ENCODE peak calls at places on chromosome 10, in nine cellular contexts. O is Calu3; K is KG1; L is NCI-H1092; Z is stimulated activated CD4-positive, alpha-beta T cell treated with anti-CD3 and anti-CD28 coated beads, Interleukin-2, amount 100 ng/mL, for 24 hours; G is osteocyte; W is NCI-H1417; I is activated naive CD4-positive, alpha-beta T cell; T is WTC11. X is an unnamed sample.

GRCh38 chr10:91689731-91690168 is 56.9 kb upstream of the PPP1R3C start:
- DNase-seq in W (no peak), T (no peak), O (no peak), Z (no peak), L (no peak), G (no peak), I (no peak), K (no peak), X (no peak)

GRCh38 chr10:125262920-125263319 is 102.6 kb upstream of the CTBP2 start:
- DNase-seq in O (no peak), L (no peak), Z (no peak), W (no peak), K (no peak), G (peak), T (no peak), I (no peak), X (no peak)

GRCh38 chr10:24307696-24308476 is 98.9 kb downstream of the KIAA1217 start:
- DNase-seq in T (no peak), K (no peak), I (no peak), G (no peak), O (no peak), W (no peak), Z (no peak), L (no peak), X (no peak)

GRCh38 chr10:84224411-84225028 is 824 bp downstream of the LRIT2 start:
- DNase-seq in W (no peak), K (no peak), L (no peak), G (no peak), T (peak), O (no peak), I (no peak), Z (no peak), X (no peak)

GRCh38 chr10:11064832-11065231 is 47.2 kb downstream of the CELF2 start:
- DNase-seq in W (no peak), G (no peak), L (no peak), I (no peak), T (no peak), O (no peak), K (no peak), Z (no peak), X (no peak)

GRCh38 chr10:120789804-120790203 is 61.4 kb upstream of the WDR11 start:
- DNase-seq in Z (no peak), O (no peak), T (no peak), I (no peak), G (no peak), K (peak), L (no peak), W (no peak), X (no peak)

GRCh38 chr10:11610855-11611247 is 599 bp downstream of the USP6NL start:
- DNase-seq in K (no peak), T (peak), G (no peak), I (peak), Z (peak), L (no peak), W (peak), O (peak), X (no peak)

GRCh38 chr10:116742367-116743265 is at the start of gene HSPA12A:
- DNase-seq in K (no peak), O (peak), W (peak), Z (peak), L (no peak), T (peak), I (peak), G (peak), X (no peak)

GRCh38 chr10:84563868-84564267 is 235.5 kb downstream of the CCSER2 start:
- DNase-seq in W (no peak), I (no peak), Z (no peak), G (no peak), T (no peak), O (no peak), K (no peak), L (no peak), X (no peak)

GRCh38 chr10:80157561-80157960 is 25.0 kb downstream of the PLAC9 start:
- DNase-seq in O (no peak), I (no peak), Z (no peak), G (no peak), T (no peak), L (no peak), K (no peak), W (no peak), X (no peak)

GRCh38 chr10:106474891-106475290 is 689.6 kb downstream of the SORCS1 start:
- DNase-seq in G (no peak), O (no peak), T (no peak), I (no peak), L (no peak), W (no peak), Z (no peak), K (no peak), X (no peak)

GRCh38 chr10:129193148-129193547 is 273.9 kb upstream of the MGMT start:
- DNase-seq in Z (peak), O (no peak), L (no peak), W (no peak), I (no peak), K (no peak), T (no peak), G (no peak), X (no peak)

GRCh38 chr10:129770286-129770685 is 193.8 kb downstream of the EBF3 start:
- DNase-seq in L (no peak), Z (no peak), O (no peak), I (no peak), W (no peak), G (peak), K (no peak), T (peak), X (no peak)

GRCh38 chr10:47445720-47446119 is 38.2 kb downstream of the ANXA8 start:
- DNase-seq in T (no peak), G (no peak), L (no peak), W (no peak), K (no peak), I (no peak), O (no peak), Z (no peak), X (no peak)

GRCh38 chr10:106830466-106830865 is 334.0 kb downstream of the SORCS1 start:
- DNase-seq in L (no peak), W (no peak), Z (no peak), O (no peak), K (no peak), T (no peak), G (no peak), I (no peak), X (no peak)

GRCh38 chr10:35638116-35638515 is 4.0 kb downstream of the FZD8 start:
- DNase-seq in I (no peak), T (no peak), Z (no peak), K (no peak), G (no peak), L (no peak), W (no peak), O (no peak), X (no peak)

GRCh38 chr10:66833861-66834260 is 92.0 kb upstream of the LRRTM3 start:
- DNase-seq in T (no peak), K (no peak), W (no peak), O (peak), Z (no peak), G (no peak), L (no peak), I (no peak), X (no peak)

GRCh38 chr10:11864727-11865126 is 41.6 kb downstream of the PROSER2 start:
- DNase-seq in K (no peak), T (no peak), W (no peak), Z (no peak), O (no peak), G (no peak), I (no peak), L (no peak), X (no peak)

GRCh38 chr10:14380746-14381145 is 50.0 kb upstream of the FRMD4A start:
- DNase-seq in L (no peak), Z (no peak), W (no peak), G (no peak), K (no peak), T (no peak), O (peak), I (no peak), X (no peak)

GRCh38 chr10:79229830-79230562 is 117.3 kb upstream of the PPIF start:
- DNase-seq in L (peak), I (no peak), K (no peak), Z (no peak), G (no peak), W (no peak), O (no peak), T (peak), X (no peak)

GRCh38 chr10:124744047-124744687 is at the start of gene FAM53B:
- DNase-seq in G (peak), O (peak), T (peak), W (peak), L (peak), K (peak), Z (peak), I (peak), X (no peak)

GRCh38 chr10:88987243-88987726 is 3.3 kb upstream of the FAS start:
- DNase-seq in Z (no peak), O (no peak), I (no peak), W (no peak), T (no peak), L (no peak), K (no peak), G (no peak), X (no peak)

GRCh38 chr10:75287697-75288096 is 51.9 kb upstream of the COMTD1 start:
- DNase-seq in L (no peak), I (no peak), Z (no peak), G (peak), K (no peak), O (no peak), T (no peak), W (no peak), X (no peak)

GRCh38 chr10:101616415-101617101 is 28.4 kb downstream of the DPCD start:
- DNase-seq in K (no peak), Z (no peak), T (no peak), L (no peak), G (no peak), O (no peak), I (no peak), W (no peak), X (no peak)

GRCh38 chr10:6110136-6110535 is 21.3 kb downstream of the RBM17 start:
- DNase-seq in O (no peak), Z (no peak), L (no peak), W (no peak), G (no peak), T (no peak), K (no peak), I (no peak), X (no peak)

GRCh38 chr10:113019096-113019495 is 69.0 kb downstream of the TCF7L2 start:
- DNase-seq in L (no peak), K (no peak), I (no peak), W (no peak), O (no peak), Z (no peak), T (no peak), G (no peak), X (no peak)

GRCh38 chr10:109956454-109957091 is 33.3 kb upstream of the XPNPEP1 start:
- DNase-seq in K (no peak), W (peak), I (no peak), L (no peak), Z (peak), O (peak), G (no peak), T (peak), X (no peak)

GRCh38 chr10:132849546-132850031 is 63.6 kb upstream of the NKX6-2 start:
- DNase-seq in G (peak), O (no peak), K (no peak), Z (no peak), I (no peak), L (no peak), W (no peak), T (peak), X (no peak)

GRCh38 chr10:29035721-29036120 is 253.1 kb upstream of the LYZL1 start:
- DNase-seq in W (no peak), K (no peak), G (no peak), Z (no peak), I (no peak), O (no peak), T (no peak), L (no peak), X (no peak)

GRCh38 chr10:8380833-8381491 is 326.5 kb downstream of the GATA3 start:
- DNase-seq in K (no peak), I (no peak), W (no peak), Z (no peak), T (no peak), G (no peak), O (no peak), L (no peak), X (no peak)

GRCh38 chr10:65265451-65265954 is 1660.3 kb upstream of the LRRTM3 start:
- DNase-seq in G (no peak), O (no peak), W (no peak), K (no peak), I (no peak), Z (no peak), L (no peak), T (no peak), X (no peak)

GRCh38 chr10:101566333-101567164 is 21.5 kb downstream of the POLL start:
- DNase-seq in I (no peak), K (no peak), G (no peak), O (no peak), W (peak), T (peak), L (peak), Z (no peak), X (no peak)

GRCh38 chr10:100970076-100970913 is 991 bp downstream of the SEMA4G start:
- DNase-seq in L (no peak), K (no peak), Z (peak), O (peak), G (peak), I (peak), T (peak), W (peak), X (no peak)

GRCh38 chr10:50561266-50561665 is 62.5 kb downstream of the SGMS1 start:
- DNase-seq in Z (no peak), K (no peak), I (no peak), T (no peak), G (no peak), L (no peak), W (no peak), O (no peak), X (no peak)

GRCh38 chr10:73771722-73772279 is 10.0 kb upstream of the CHCHD1 start:
- DNase-seq in Z (peak), G (no peak), L (peak), T (peak), I (peak), O (peak), K (peak), W (no peak), X (no peak)

GRCh38 chr10:121503587-121504051 is 94.6 kb downstream of the FGFR2 start:
- DNase-seq in O (no peak), W (no peak), L (no peak), I (no peak), Z (no peak), K (no peak), T (no peak), G (no peak), X (no peak)